ENCODE peak calls at places on chromosomes 12 and 14, in ten cellular contexts. Z is putamen; R is GM12865; W is ELR; T is NCI-H1092 treated with DMSO at 0.1 percent for 48 hours; F is kidney glomerular epithelial cell; B is NAMALWA; G is activated CD4-positive, alpha-beta T cell treated with anti-CD3 and anti-CD28 coated beads for 4 hours; D is NCI-H1105 treated with DMSO at 0.1 percent for 48 hours; J is HuH-7. E is an unnamed sample.

GRCh38 chr14:21084988-21085853 is 13.2 kb downstream of the ZNF219 start:
- DNase-seq in D (no peak), F (peak), J (no peak), G (no peak), T (no peak), W (peak), Z (no peak), B (no peak), R (no peak), E (no peak)

GRCh38 chr12:27469161-27469560 is 22.6 kb downstream of the SMCO2 start:
- DNase-seq in G (no peak), F (no peak), R (no peak), B (no peak), Z (no peak), J (no peak), D (no peak), T (no peak), W (no peak), E (no peak)

GRCh38 chr14:22753586-22753985 is 12.9 kb upstream of the OXA1L start:
- DNase-seq in R (peak), T (no peak), B (no peak), D (no peak), W (peak), F (no peak), Z (no peak), G (no peak), J (no peak), E (no peak)

GRCh38 chr14:32561520-32561919 is 232.4 kb downstream of the AKAP6 start:
- DNase-seq in Z (no peak), G (no peak), J (no peak), T (no peak), W (peak), D (no peak), B (no peak), R (no peak), F (no peak), E (no peak)

GRCh38 chr12:47147749-47148148 is 68.0 kb upstream of the AMIGO2 start:
- DNase-seq in R (no peak), T (no peak), B (no peak), G (no peak), D (no peak), J (no peak), W (no peak), Z (no peak), F (no peak), E (no peak)

GRCh38 chr14:68786491-68787234 is 6.2 kb downstream of the ZFP36L1 start:
- DNase-seq in D (no peak), J (no peak), B (no peak), Z (no peak), W (peak), G (no peak), F (peak), R (peak), T (no peak), E (peak)

GRCh38 chr12:119036878-119037493 is 55.6 kb downstream of the SRRM4 start:
- DNase-seq in R (peak), G (no peak), W (peak), F (no peak), Z (peak), B (peak), D (peak), J (peak), T (no peak), E (no peak)

GRCh38 chr12:32116897-32117296 is 10.2 kb downstream of the BICD1 start:
- DNase-seq in R (no peak), W (peak), D (no peak), J (no peak), G (no peak), B (no peak), Z (no peak), T (no peak), F (peak), E (no peak)

GRCh38 chr12:26826437-26826836 is 6.6 kb downstream of the ITPR2 start:
- DNase-seq in R (no peak), D (no peak), W (no peak), F (no peak), T (no peak), B (no peak), Z (no peak), J (no peak), G (no peak), E (no peak)

GRCh38 chr14:97301931-97302559 is 504.9 kb downstream of the VRK1 start:
- DNase-seq in G (no peak), J (no peak), W (no peak), R (peak), T (no peak), B (no peak), Z (no peak), D (no peak), F (no peak), E (no peak)

GRCh38 chr12:96208801-96209534 is 14.8 kb downstream of the ELK3 start:
- DNase-seq in F (no peak), W (no peak), T (no peak), R (no peak), Z (peak), J (no peak), B (peak), G (no peak), D (no peak), E (peak)

GRCh38 chr12:47943492-47944359 is 19.7 kb upstream of the TMEM106C start:
- DNase-seq in T (no peak), F (no peak), W (no peak), D (no peak), G (no peak), J (no peak), B (no peak), Z (no peak), R (no peak), E (no peak)

GRCh38 chr12:120726510-120726793 is 826 bp downstream of the ACADS start:
- DNase-seq in R (no peak), G (no peak), D (no peak), T (no peak), J (no peak), B (no peak), Z (no peak), F (no peak), W (no peak), E (no peak)

GRCh38 chr12:83432176-83432719 is 745.5 kb downstream of the TMTC2 start:
- DNase-seq in B (no peak), F (no peak), Z (no peak), J (no peak), G (no peak), W (no peak), R (no peak), T (no peak), D (no peak), E (no peak)

GRCh38 chr14:92037989-92038388 is 1.9 kb downstream of the TRIP11 start:
- DNase-seq in Z (no peak), B (no peak), T (no peak), G (no peak), R (no peak), F (no peak), W (no peak), D (no peak), J (no peak), E (peak)

E was measured in endothelial cell of umbilical vein.